ENCODE peak calls at places on chromosomes 1 and 21, in four cellular contexts. Y is right lobe of liver, B is PC-9, C is A549. J is an unnamed sample.

GRCh38 chr1:204751883-204752687 is 66.5 kb upstream of the LRRN2 start:
- DNase-seq in B (peak; percentile 49), Y (no peak), C (peak; percentile 85), J (no peak)

GRCh38 chr1:242449211-242449610 is 75.3 kb downstream of the PLD5 start:
- DNase-seq in Y (no peak), C (no peak), B (no peak), J (no peak)

GRCh38 chr1:9841460-9841859 is 17.7 kb upstream of the CLSTN1 start:
- DNase-seq in B (no peak), Y (peak; percentile 15), C (no peak), J (no peak)

GRCh38 chr1:201112173-201112731 is at the start of gene CACNA1S:
- DNase-seq in B (no peak), C (no peak), Y (no peak), J (no peak)

GRCh38 chr1:56644941-56645662 is at the start of gene PRKAA2:
- DNase-seq in C (peak; percentile 42), B (no peak), Y (peak; percentile 58), J (no peak)

GRCh38 chr1:8563944-8564537 is 246.1 kb downstream of the SLC45A1 start:
- DNase-seq in B (no peak), C (no peak), Y (no peak), J (no peak)

GRCh38 chr1:85585845-85586244 is 5.3 kb downstream of the CCN1 start:
- DNase-seq in C (no peak), Y (no peak), B (peak; percentile 52), J (no peak)

GRCh38 chr1:16719571-16720402 is 20.5 kb upstream of the RNU1-4 start:
- DNase-seq in C (no peak), B (no peak), Y (peak; percentile 53), J (no peak)

GRCh38 chr1:169129109-169129789 is 22.8 kb downstream of the ATP1B1 start:
- DNase-seq in Y (no peak), B (no peak), C (no peak), J (no peak)

GRCh38 chr1:98034505-98034904 is 113.7 kb upstream of the DPYD start:
- DNase-seq in C (peak; percentile 44), Y (no peak), B (no peak), J (no peak)

GRCh38 chr1:248686815-248687214 is 15.8 kb downstream of the OR14I1 start:
- DNase-seq in C (peak; percentile 13), B (no peak), Y (no peak), J (no peak)

DNA sequence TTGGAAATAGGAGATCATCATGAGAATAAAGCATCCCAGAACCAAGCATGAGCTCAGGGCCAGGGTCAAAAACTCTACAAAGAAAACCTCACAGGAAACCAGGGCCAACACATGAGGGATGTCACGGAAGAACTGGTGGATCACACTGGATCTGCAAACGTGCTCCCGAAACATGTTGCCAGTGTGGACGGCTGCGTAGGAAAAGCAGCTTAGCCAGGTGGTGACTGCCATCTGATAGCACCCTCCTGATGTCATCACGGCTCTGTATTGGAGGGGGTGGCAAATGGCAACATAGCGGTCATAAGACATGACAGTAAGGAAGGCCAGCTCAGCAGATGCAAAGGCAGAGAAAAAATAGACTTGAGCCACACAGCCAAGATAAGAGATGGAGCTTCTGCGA is 20.9 kb downstream of the OR14I1 start:
- DNase-seq in Y (no peak), B (no peak), C (no peak), J (no peak)
- H3K9me3 ChIP-seq in Y (no peaks in the 10 kb centered on the region), B (no peaks in the 10 kb centered on the region), C (no peaks in the 10 kb centered on the region), J (no peaks in the 10 kb centered on the region)

GRCh38 chr1:154577346-154578057 is 9.9 kb downstream of the CHRNB2 start:
- DNase-seq in Y (no peak), B (no peak), C (no peak), J (no peak)

GRCh38 chr1:154575147-154575927 is 7.8 kb downstream of the CHRNB2 start:
- DNase-seq in C (no peak), B (no peak), Y (no peak), J (no peak)

GRCh38 chr1:154578058-154578418 is 10.5 kb downstream of the CHRNB2 start:
- DNase-seq in B (no peak), C (no peak), Y (no peak), J (no peak)

GRCh38 chr1:154574715-154575114 is 7.1 kb downstream of the CHRNB2 start:
- DNase-seq in B (no peak), Y (no peak), C (no peak), J (no peak)

DNA sequence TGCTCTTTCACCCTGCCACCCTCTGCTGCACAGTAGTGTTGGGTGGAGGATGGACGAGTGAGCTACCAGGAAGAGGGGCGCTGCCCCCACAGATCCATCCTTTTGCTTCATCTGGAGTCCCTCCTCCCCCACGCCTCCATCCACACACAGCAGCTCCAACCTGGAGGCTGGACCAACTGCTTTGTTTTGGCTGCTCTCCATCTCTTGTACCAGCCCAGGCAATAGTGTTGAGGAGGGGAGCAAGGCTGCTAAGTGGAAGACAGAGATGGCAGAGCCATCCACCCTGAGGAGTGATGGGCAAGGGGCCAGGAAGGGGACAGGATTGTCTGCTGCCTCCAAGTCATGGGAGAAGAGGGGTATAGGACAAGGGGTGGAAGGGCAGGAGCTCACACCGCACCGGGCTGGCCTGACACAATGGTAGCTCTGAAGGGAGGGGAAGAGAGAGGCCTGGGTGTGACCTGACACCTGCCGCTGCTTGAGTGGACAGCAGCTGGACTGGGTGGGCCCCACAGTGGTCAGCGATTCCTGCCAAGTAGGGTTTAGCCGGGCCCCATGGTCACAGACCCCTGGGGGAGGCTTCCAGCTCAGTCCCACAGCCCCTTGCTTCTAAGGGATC is 8.5 kb downstream of the CHRNB2 start:
- DNase-seq in C (no peak), B (no peak), Y (no peak), J (no peak)
- H3K9me3 ChIP-seq in C (no peaks in the 10 kb centered on the region), B (no peaks in the 10 kb centered on the region), Y (no peaks in the 10 kb centered on the region), J (no peaks in the 10 kb centered on the region)

GRCh38 chr1:182301026-182301436 is 90.6 kb downstream of the GLUL start:
- DNase-seq in C (no peak), B (no peak), Y (no peak), J (no peak)
- H3K9me3 ChIP-seq in C (no peaks in the 10 kb centered on the region), B (no peaks in the 10 kb centered on the region), Y (no peaks in the 10 kb centered on the region), J (no peaks in the 10 kb centered on the region)

GRCh38 chr1:152486400-152487006 is 24.1 kb upstream of the LCE5A start:
- DNase-seq in B (no peak), Y (no peak), C (peak; percentile 44), J (no peak)

GRCh38 chr1:152487871-152488270 is 22.7 kb upstream of the LCE5A start:
- DNase-seq in Y (no peak), B (no peak), C (no peak), J (no peak)

GRCh38 chr1:152479792-152480595 is 30.6 kb upstream of the LCE5A start:
- DNase-seq in C (peak; percentile 83), Y (no peak), B (no peak), J (peak; percentile 49)

GRCh38 chr1:152481869-152482664 is 28.5 kb upstream of the LCE5A start:
- DNase-seq in Y (no peak), C (no peak), B (no peak), J (no peak)
- H3K9me3 ChIP-seq in Y (no peaks in the 10 kb centered on the region), C (peaks cover 16% of the 10 kb centered on the region), B (no peaks in the 10 kb centered on the region), J (no peaks in the 10 kb centered on the region)

GRCh38 chr21:26679299-26679698 is 106.2 kb upstream of the CYYR1 start:
- DNase-seq in B (no peak), C (no peak), Y (no peak), J (no peak)

GRCh38 chr21:26686278-26686677 is 113.2 kb upstream of the CYYR1 start:
- DNase-seq in Y (no peak), C (peak; percentile 41), B (no peak), J (no peak)

GRCh38 chr21:26686705-26687104 is 113.6 kb upstream of the CYYR1 start:
- DNase-seq in Y (no peak), B (no peak), C (no peak), J (no peak)

GRCh38 chr21:26684866-26685265 is 111.8 kb upstream of the CYYR1 start:
- DNase-seq in B (no peak), C (no peak), Y (no peak), J (no peak)

GRCh38 chr21:26683996-26684395 is 110.9 kb upstream of the CYYR1 start:
- DNase-seq in B (no peak), Y (no peak), C (no peak), J (no peak)
- H3K9me3 ChIP-seq in B (no peaks in the 10 kb centered on the region), Y (no peaks in the 10 kb centered on the region), C (no peaks in the 10 kb centered on the region), J (no peaks in the 10 kb centered on the region)

DNA sequence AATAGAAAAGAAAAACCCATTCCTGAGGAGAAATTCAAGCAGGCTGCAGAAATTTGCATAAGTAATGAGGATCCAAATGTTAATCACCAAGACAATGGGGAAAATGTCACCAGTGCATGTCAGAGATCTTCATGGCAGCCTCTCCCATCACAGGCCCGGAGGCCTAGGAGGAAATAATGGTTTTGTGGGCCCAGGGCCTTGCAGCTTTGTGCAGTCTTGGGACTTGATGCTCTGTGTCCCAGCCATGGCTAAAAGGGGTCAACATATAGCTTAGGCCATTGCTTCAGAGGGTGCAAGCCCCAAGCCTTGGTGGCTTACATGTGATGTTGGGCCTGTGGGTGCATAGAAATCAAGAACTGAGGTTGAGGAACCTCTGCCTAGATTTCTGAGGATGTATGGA is 22.7 kb downstream of the RAB3GAP2 start:
- DNase-seq in B (no peak), C (peak; percentile 18), Y (no peak), J (no peak)
- H3K9me3 ChIP-seq in B (peaks cover 20% of the 10 kb centered on the region), C (peaks cover 48% of the 10 kb centered on the region), Y (no peaks in the 10 kb centered on the region), J (peaks cover 5% of the 10 kb centered on the region)

DNA sequence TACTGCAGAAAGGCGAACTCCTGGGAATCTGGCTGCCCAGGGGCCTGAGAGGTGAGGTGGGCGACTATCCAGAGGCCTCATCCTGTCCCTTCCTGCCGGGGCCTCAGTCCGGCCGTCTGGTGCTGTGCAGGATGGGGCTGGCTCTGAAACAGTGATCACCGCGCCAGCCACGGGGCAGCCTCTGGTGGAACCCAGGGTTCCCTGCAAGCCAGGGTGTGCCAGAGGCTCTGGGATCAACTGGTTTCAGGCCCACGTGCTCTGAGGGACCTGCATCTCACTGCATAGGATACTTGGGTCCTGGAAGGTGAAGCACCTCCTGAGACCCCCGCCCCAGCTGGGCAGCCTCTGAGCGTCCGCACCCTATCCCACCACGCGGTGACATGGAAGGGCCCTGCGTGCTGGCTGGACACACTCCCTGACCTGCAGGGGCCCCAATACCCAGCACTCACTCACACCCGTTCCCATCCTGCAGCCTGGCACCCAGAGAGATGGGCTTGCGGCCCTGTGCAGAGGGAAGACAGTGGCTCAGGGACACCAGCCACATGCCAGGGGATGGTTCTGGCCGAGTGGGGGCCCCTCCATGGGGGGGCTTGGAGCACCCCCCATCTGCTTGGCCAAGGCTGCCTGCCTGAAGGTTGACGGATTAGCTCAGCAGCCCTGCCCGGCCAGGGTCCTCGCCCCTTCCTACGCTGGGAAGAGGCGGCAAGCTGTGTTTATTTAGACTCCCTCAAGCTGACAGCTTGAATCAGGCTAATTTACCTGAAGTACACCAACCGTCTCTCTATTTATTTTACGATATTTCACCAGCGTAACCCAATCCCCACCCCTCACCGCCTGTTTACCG is 64.3 kb upstream of the TTC34 start:
- DNase-seq in B (no peak), Y (no peak), C (no peak), J (no peak)
- H3K9me3 ChIP-seq in B (no peaks in the 10 kb centered on the region), Y (no peaks in the 10 kb centered on the region), C (no peaks in the 10 kb centered on the region), J (no peaks in the 10 kb centered on the region)